ENCODE peak calls at places on chromosomes 13 and 19, in seven cellular contexts. One of them, this sample, is unnamed.

GRCh38 chr13:51723529-51723928 is 80.4 kb downstream of the DHRS12 start:
- DNase-seq in IMR-90: no peak
- DNase-seq in heart right ventricle: no peak
- DNase-seq in aorta: no peak
- DNase-seq in brain microvascular endothelial cell: no peak
- DNase-seq in PC-3: no peak
- DNase-seq in caudate nucleus: no peak
- DNase-seq in this sample: no peak

GRCh38 chr13:61988810-61989209 is 573.2 kb upstream of the PCDH20 start:
- DNase-seq in IMR-90: no peak
- DNase-seq in heart right ventricle: no peak
- DNase-seq in aorta: no peak
- DNase-seq in brain microvascular endothelial cell: no peak
- DNase-seq in PC-3: no peak
- DNase-seq in caudate nucleus: no peak
- DNase-seq in this sample: no peak

GRCh38 chr19:48717059-48717395 is 2.5 kb downstream of the MAMSTR start:
- DNase-seq in IMR-90: peak; percentile 52
- DNase-seq in heart right ventricle: no peak
- DNase-seq in aorta: no peak
- DNase-seq in brain microvascular endothelial cell: no peak
- DNase-seq in PC-3: no peak
- DNase-seq in caudate nucleus: no peak
- DNase-seq in this sample: no peak

GRCh38 chr19:16566161-16566560 is 6.1 kb downstream of the SLC35E1 start:
- DNase-seq in IMR-90: no peak
- DNase-seq in heart right ventricle: no peak
- DNase-seq in aorta: no peak
- DNase-seq in brain microvascular endothelial cell: no peak
- DNase-seq in PC-3: no peak
- DNase-seq in caudate nucleus: no peak
- DNase-seq in this sample: no peak

GRCh38 chr13:26024558-26024957 is 27.3 kb downstream of the SHISA2 start:
- DNase-seq in IMR-90: no peak
- DNase-seq in heart right ventricle: no peak
- DNase-seq in aorta: no peak
- DNase-seq in brain microvascular endothelial cell: peak; percentile 35
- DNase-seq in PC-3: no peak
- DNase-seq in caudate nucleus: no peak
- DNase-seq in this sample: no peak

GRCh38 chr19:11105014-11105636 is 15.9 kb downstream of the LDLR start:
- DNase-seq in IMR-90: no peak
- DNase-seq in heart right ventricle: no peak
- DNase-seq in aorta: no peak
- DNase-seq in brain microvascular endothelial cell: no peak
- DNase-seq in PC-3: no peak
- DNase-seq in caudate nucleus: no peak
- DNase-seq in this sample: no peak

GRCh38 chr19:16588089-16588823 is 16.0 kb upstream of the SLC35E1 start:
- DNase-seq in IMR-90: peak; percentile 19
- DNase-seq in heart right ventricle: no peak
- DNase-seq in aorta: no peak
- DNase-seq in brain microvascular endothelial cell: no peak
- DNase-seq in PC-3: no peak
- DNase-seq in caudate nucleus: no peak
- DNase-seq in this sample: no peak

GRCh38 chr13:66506979-66507378 is 723.2 kb downstream of the PCDH9 start:
- DNase-seq in IMR-90: peak; percentile 28
- DNase-seq in heart right ventricle: no peak
- DNase-seq in aorta: no peak
- DNase-seq in brain microvascular endothelial cell: no peak
- DNase-seq in PC-3: no peak
- DNase-seq in caudate nucleus: no peak
- DNase-seq in this sample: no peak

GRCh38 chr13:45554604-45555109 is 60.9 kb downstream of the ERICH6B start:
- DNase-seq in IMR-90: no peak
- DNase-seq in heart right ventricle: no peak
- DNase-seq in aorta: no peak
- DNase-seq in brain microvascular endothelial cell: no peak
- DNase-seq in PC-3: no peak
- DNase-seq in caudate nucleus: no peak
- DNase-seq in this sample: no peak

GRCh38 chr13:65829241-65830008 is 1400.7 kb downstream of the PCDH9 start:
- DNase-seq in IMR-90: no peak
- DNase-seq in heart right ventricle: no peak
- DNase-seq in aorta: no peak
- DNase-seq in brain microvascular endothelial cell: no peak
- DNase-seq in PC-3: no peak
- DNase-seq in caudate nucleus: no peak
- DNase-seq in this sample: no peak

GRCh38 chr19:40601061-40601973 is at the start of gene LTBP4:
- DNase-seq in IMR-90: no peak
- DNase-seq in heart right ventricle: peak; percentile 75
- DNase-seq in aorta: peak; percentile 78
- DNase-seq in brain microvascular endothelial cell: no peak
- DNase-seq in PC-3: no peak
- DNase-seq in caudate nucleus: no peak
- DNase-seq in this sample: peak; percentile 84

GRCh38 chr19:42989851-42990250 is 36.4 kb downstream of the PSG11 start:
- DNase-seq in IMR-90: no peak
- DNase-seq in heart right ventricle: no peak
- DNase-seq in aorta: no peak
- DNase-seq in brain microvascular endothelial cell: no peak
- DNase-seq in PC-3: no peak
- DNase-seq in caudate nucleus: no peak
- DNase-seq in this sample: no peak

GRCh38 chr13:99985243-99985874 is 3.8 kb downstream of the ZIC2 start:
- DNase-seq in IMR-90: no peak
- DNase-seq in heart right ventricle: no peak
- DNase-seq in aorta: no peak
- DNase-seq in brain microvascular endothelial cell: no peak
- DNase-seq in PC-3: no peak
- DNase-seq in caudate nucleus: no peak
- DNase-seq in this sample: no peak

GRCh38 chr19:14563989-14564650 is 7.7 kb downstream of the NDUFB7 start:
- DNase-seq in IMR-90: no peak
- DNase-seq in heart right ventricle: no peak
- DNase-seq in aorta: peak; percentile 55
- DNase-seq in brain microvascular endothelial cell: no peak
- DNase-seq in PC-3: peak; percentile 54
- DNase-seq in caudate nucleus: no peak
- DNase-seq in this sample: no peak

GRCh38 chr13:31424130-31424729 is 224.5 kb downstream of the B3GLCT start:
- DNase-seq in IMR-90: peak; percentile 73
- DNase-seq in heart right ventricle: peak; percentile 71
- DNase-seq in aorta: peak; percentile 85
- DNase-seq in brain microvascular endothelial cell: peak; percentile 78
- DNase-seq in PC-3: peak; percentile 83
- DNase-seq in caudate nucleus: peak; percentile 43
- DNase-seq in this sample: no peak

GRCh38 chr19:869245-870177 is 10.0 kb downstream of the CFD start:
- DNase-seq in IMR-90: peak; percentile 96
- DNase-seq in heart right ventricle: peak; percentile 67
- DNase-seq in aorta: peak; percentile 89
- DNase-seq in brain microvascular endothelial cell: peak; percentile 88
- DNase-seq in PC-3: peak; percentile 84
- DNase-seq in caudate nucleus: no peak
- DNase-seq in this sample: peak; percentile 89

GRCh38 chr19:48397636-48398328 is 4.3 kb downstream of the GRIN2D start:
- DNase-seq in IMR-90: no peak
- DNase-seq in heart right ventricle: no peak
- DNase-seq in aorta: no peak
- DNase-seq in brain microvascular endothelial cell: no peak
- DNase-seq in PC-3: no peak
- DNase-seq in caudate nucleus: no peak
- DNase-seq in this sample: no peak

GRCh38 chr13:59493436-59493965 is 670.2 kb downstream of the DIAPH3 start:
- DNase-seq in IMR-90: no peak
- DNase-seq in heart right ventricle: no peak
- DNase-seq in aorta: no peak
- DNase-seq in brain microvascular endothelial cell: no peak
- DNase-seq in PC-3: no peak
- DNase-seq in caudate nucleus: no peak
- DNase-seq in this sample: no peak

GRCh38 chr19:45815501-45816216 is 551 bp upstream of the RSPH6A start:
- DNase-seq in IMR-90: no peak
- DNase-seq in heart right ventricle: peak; percentile 36
- DNase-seq in aorta: no peak
- DNase-seq in brain microvascular endothelial cell: no peak
- DNase-seq in PC-3: no peak
- DNase-seq in caudate nucleus: no peak
- DNase-seq in this sample: no peak

GRCh38 chr13:39777527-39778061 is 122.1 kb downstream of the COG6 start:
- DNase-seq in IMR-90: peak; percentile 90
- DNase-seq in heart right ventricle: no peak
- DNase-seq in aorta: no peak
- DNase-seq in brain microvascular endothelial cell: peak; percentile 88
- DNase-seq in PC-3: peak; percentile 86
- DNase-seq in caudate nucleus: no peak
- DNase-seq in this sample: no peak

GRCh38 chr19:56089344-56089743 is 31.8 kb downstream of the ZNF787 start:
- DNase-seq in IMR-90: no peak
- DNase-seq in heart right ventricle: no peak
- DNase-seq in aorta: no peak
- DNase-seq in brain microvascular endothelial cell: no peak
- DNase-seq in PC-3: no peak
- DNase-seq in caudate nucleus: no peak
- DNase-seq in this sample: no peak

GRCh38 chr19:39154626-39155100 is 29.1 kb downstream of the PAK4 start:
- DNase-seq in IMR-90: no peak
- DNase-seq in heart right ventricle: no peak
- DNase-seq in aorta: no peak
- DNase-seq in brain microvascular endothelial cell: no peak
- DNase-seq in PC-3: peak; percentile 75
- DNase-seq in caudate nucleus: no peak
- DNase-seq in this sample: no peak

GRCh38 chr19:39154084-39154625 is 28.6 kb downstream of the PAK4 start:
- DNase-seq in IMR-90: no peak
- DNase-seq in heart right ventricle: no peak
- DNase-seq in aorta: no peak
- DNase-seq in brain microvascular endothelial cell: no peak
- DNase-seq in PC-3: no peak
- DNase-seq in caudate nucleus: no peak
- DNase-seq in this sample: no peak

GRCh38 chr19:39156230-39156890 is 30.8 kb downstream of the PAK4 start:
- DNase-seq in IMR-90: peak; percentile 29
- DNase-seq in heart right ventricle: no peak
- DNase-seq in aorta: no peak
- DNase-seq in brain microvascular endothelial cell: peak; percentile 8
- DNase-seq in PC-3: peak; percentile 25
- DNase-seq in caudate nucleus: no peak
- DNase-seq in this sample: no peak

GRCh38 chr19:39155741-39156140 is 30.2 kb downstream of the PAK4 start:
- DNase-seq in IMR-90: no peak
- DNase-seq in heart right ventricle: no peak
- DNase-seq in aorta: no peak
- DNase-seq in brain microvascular endothelial cell: no peak
- DNase-seq in PC-3: no peak
- DNase-seq in caudate nucleus: no peak
- DNase-seq in this sample: no peak

GRCh38 chr19:39155114-39155700 is 29.6 kb downstream of the PAK4 start:
- DNase-seq in IMR-90: no peak
- DNase-seq in heart right ventricle: no peak
- DNase-seq in aorta: no peak
- DNase-seq in brain microvascular endothelial cell: no peak
- DNase-seq in PC-3: no peak
- DNase-seq in caudate nucleus: no peak
- DNase-seq in this sample: no peak
- H3K27ac ChIP-seq in IMR-90: no peak overlapping the region
- H3K27ac ChIP-seq in heart right ventricle: no peak overlapping the region
- H3K27ac ChIP-seq in aorta: no peak overlapping the region
- H3K27ac ChIP-seq in brain microvascular endothelial cell: no peak overlapping the region
- H3K27ac ChIP-seq in PC-3: peak overlapping the region; percentile 81
- H3K27ac ChIP-seq in caudate nucleus: no peak overlapping the region
- H3K27ac ChIP-seq in this sample: no peak overlapping the region

DNA sequence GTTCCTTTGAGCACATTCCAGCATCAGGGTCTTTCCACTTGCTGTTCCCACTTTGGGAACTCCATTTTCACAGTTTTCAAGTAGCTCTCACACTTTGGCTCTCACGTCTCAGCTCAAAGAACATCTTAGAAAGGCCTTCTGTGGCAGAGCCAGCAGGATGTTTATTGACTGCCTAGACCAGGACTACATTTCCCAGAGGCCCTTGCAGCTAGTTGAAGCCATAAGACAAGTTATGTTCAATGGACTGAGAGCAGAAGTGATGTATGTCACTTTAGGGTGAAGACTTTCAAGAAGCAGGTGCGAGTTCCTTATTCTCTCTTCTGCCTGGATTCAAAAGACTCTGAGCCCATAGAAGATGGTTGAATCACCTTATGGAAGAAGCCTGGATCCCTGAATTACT is 4.3 kb upstream of the HAUS5 start:
- DNase-seq in IMR-90: no peak
- DNase-seq in heart right ventricle: no peak
- DNase-seq in aorta: no peak
- DNase-seq in brain microvascular endothelial cell: no peak
- DNase-seq in PC-3: no peak
- DNase-seq in caudate nucleus: no peak
- DNase-seq in this sample: no peak
- H3K27ac ChIP-seq in IMR-90: no peak overlapping the region
- H3K27ac ChIP-seq in heart right ventricle: no peak overlapping the region
- H3K27ac ChIP-seq in aorta: no peak overlapping the region
- H3K27ac ChIP-seq in brain microvascular endothelial cell: no peak overlapping the region
- H3K27ac ChIP-seq in PC-3: no peak overlapping the region
- H3K27ac ChIP-seq in caudate nucleus: no peak overlapping the region
- H3K27ac ChIP-seq in this sample: no peak overlapping the region

GRCh38 chr13:97366172-97366688 is 67.7 kb upstream of the RAP2A start:
- DNase-seq in IMR-90: no peak
- DNase-seq in heart right ventricle: no peak
- DNase-seq in aorta: no peak
- DNase-seq in brain microvascular endothelial cell: no peak
- DNase-seq in PC-3: peak; percentile 10
- DNase-seq in caudate nucleus: no peak
- DNase-seq in this sample: no peak

GRCh38 chr13:97364827-97365226 is 69.1 kb upstream of the RAP2A start:
- DNase-seq in IMR-90: no peak
- DNase-seq in heart right ventricle: no peak
- DNase-seq in aorta: no peak
- DNase-seq in brain microvascular endothelial cell: no peak
- DNase-seq in PC-3: no peak
- DNase-seq in caudate nucleus: no peak
- DNase-seq in this sample: no peak

GRCh38 chr13:97369269-97369893 is 64.6 kb upstream of the RAP2A start:
- DNase-seq in IMR-90: no peak
- DNase-seq in heart right ventricle: no peak
- DNase-seq in aorta: no peak
- DNase-seq in brain microvascular endothelial cell: no peak
- DNase-seq in PC-3: no peak
- DNase-seq in caudate nucleus: no peak
- DNase-seq in this sample: no peak

GRCh38 chr13:97367427-97367826 is 66.5 kb upstream of the RAP2A start:
- DNase-seq in IMR-90: peak; percentile 78
- DNase-seq in heart right ventricle: no peak
- DNase-seq in aorta: no peak
- DNase-seq in brain microvascular endothelial cell: peak; percentile 82
- DNase-seq in PC-3: no peak
- DNase-seq in caudate nucleus: no peak
- DNase-seq in this sample: no peak

GRCh38 chr13:97367016-97367415 is 67.0 kb upstream of the RAP2A start:
- DNase-seq in IMR-90: peak; percentile 65
- DNase-seq in heart right ventricle: no peak
- DNase-seq in aorta: no peak
- DNase-seq in brain microvascular endothelial cell: peak; percentile 68
- DNase-seq in PC-3: no peak
- DNase-seq in caudate nucleus: no peak
- DNase-seq in this sample: no peak
- H3K27ac ChIP-seq in IMR-90: peak overlapping the region; percentile 75
- H3K27ac ChIP-seq in heart right ventricle: no peak overlapping the region
- H3K27ac ChIP-seq in aorta: no peak overlapping the region
- H3K27ac ChIP-seq in brain microvascular endothelial cell: peak overlapping the region; percentile 66
- H3K27ac ChIP-seq in PC-3: no peak overlapping the region
- H3K27ac ChIP-seq in caudate nucleus: peak overlapping the region; percentile 79
- H3K27ac ChIP-seq in this sample: no peak overlapping the region

GRCh38 chr19:44755219-44755618 is 6.7 kb downstream of the BCL3 start:
- DNase-seq in IMR-90: no peak
- DNase-seq in heart right ventricle: no peak
- DNase-seq in aorta: no peak
- DNase-seq in brain microvascular endothelial cell: no peak
- DNase-seq in PC-3: no peak
- DNase-seq in caudate nucleus: no peak
- DNase-seq in this sample: no peak
- H3K27ac ChIP-seq in IMR-90: peak overlapping the region; percentile 73
- H3K27ac ChIP-seq in heart right ventricle: peak overlapping the region; percentile 96
- H3K27ac ChIP-seq in aorta: no peak overlapping the region
- H3K27ac ChIP-seq in brain microvascular endothelial cell: no peak overlapping the region
- H3K27ac ChIP-seq in PC-3: peak overlapping the region; percentile 98
- H3K27ac ChIP-seq in caudate nucleus: no peak overlapping the region
- H3K27ac ChIP-seq in this sample: peak overlapping the region; percentile 90

This sample was measured in coronary artery.